ENCODE peak calls at places on chromosomes 4 and X, in four cellular contexts. One of them, this sample, is unnamed.

GRCh38 chr4:158949094-158949493 is 153.8 kb upstream of the RAPGEF2 start:
- DNase-seq in HCT116: no peak
- DNase-seq in Panc1: peak
- DNase-seq in K562: no peak
- DNase-seq in this sample: no peak

GRCh38 chr4:5018603-5019002 is 655 bp downstream of the CYTL1 start:
- DNase-seq in K562: no peak
- DNase-seq in Panc1: no peak
- DNase-seq in HCT116: no peak
- DNase-seq in this sample: no peak

GRCh38 chr4:162229670-162230069 is 65.9 kb upstream of the FSTL5 start:
- DNase-seq in K562: no peak
- DNase-seq in HCT116: peak
- DNase-seq in Panc1: no peak
- DNase-seq in this sample: no peak

GRCh38 chr4:102170910-102171309 is 174.4 kb downstream of the SLC39A8 start:
- DNase-seq in HCT116: no peak
- DNase-seq in Panc1: no peak
- DNase-seq in K562: no peak
- DNase-seq in this sample: no peak

GRCh38 chr4:76781698-76782595 is 116.0 kb downstream of the SOWAHB start:
- DNase-seq in HCT116: peak
- DNase-seq in K562: peak
- DNase-seq in Panc1: no peak
- DNase-seq in this sample: peak

GRCh38 chr4:6200011-6200921 is at the start of gene JAKMIP1:
- DNase-seq in HCT116: no peak
- DNase-seq in Panc1: no peak
- DNase-seq in K562: peak
- DNase-seq in this sample: peak

GRCh38 chr4:153402366-153402765 is 57.9 kb downstream of the MND1 start:
- DNase-seq in HCT116: no peak
- DNase-seq in Panc1: no peak
- DNase-seq in K562: no peak
- DNase-seq in this sample: no peak

GRCh38 chr4:176001171-176002006 is 64.3 kb upstream of the WDR17 start:
- DNase-seq in HCT116: peak
- DNase-seq in Panc1: no peak
- DNase-seq in K562: no peak
- DNase-seq in this sample: no peak

GRCh38 chrX:39816871-39817731 is 280.7 kb downstream of the BCOR start:
- DNase-seq in K562: peak
- DNase-seq in HCT116: no peak
- DNase-seq in Panc1: no peak
- DNase-seq in this sample: no peak

GRCh38 chr4:184732126-184732525 is 1.8 kb downstream of the CENPU start:
- DNase-seq in K562: peak
- DNase-seq in Panc1: no peak
- DNase-seq in HCT116: no peak
- DNase-seq in this sample: no peak

GRCh38 chr4:93994175-93994994 is 165.8 kb downstream of the ATOH1 start:
- DNase-seq in HCT116: no peak
- DNase-seq in K562: no peak
- DNase-seq in Panc1: no peak
- DNase-seq in this sample: no peak

GRCh38 chr4:100087743-100088142 is 102.5 kb downstream of the DDIT4L start:
- DNase-seq in K562: no peak
- DNase-seq in Panc1: no peak
- DNase-seq in HCT116: no peak
- DNase-seq in this sample: no peak

GRCh38 chr4:79958511-79959264 is 114.3 kb downstream of the ANTXR2 start:
- DNase-seq in Panc1: no peak
- DNase-seq in HCT116: no peak
- DNase-seq in K562: no peak
- DNase-seq in this sample: no peak

GRCh38 chrX:155857561-155857960 is 23.6 kb upstream of the VAMP7 start:
- DNase-seq in HCT116: no peak
- DNase-seq in Panc1: no peak
- DNase-seq in K562: peak
- DNase-seq in this sample: no peak

GRCh38 chr4:142558851-142559250 is 287.2 kb downstream of the INPP4B start:
- DNase-seq in HCT116: no peak
- DNase-seq in Panc1: no peak
- DNase-seq in K562: no peak
- DNase-seq in this sample: no peak

GRCh38 chrX:75673468-75673867 is 111.6 kb downstream of the MAGEE2 start:
- DNase-seq in K562: no peak
- DNase-seq in Panc1: no peak
- DNase-seq in HCT116: no peak
- DNase-seq in this sample: peak

GRCh38 chr4:2071912-2072867 is 13.1 kb downstream of the NAT8L start:
- DNase-seq in K562: no peak
- DNase-seq in HCT116: no peak
- DNase-seq in Panc1: no peak
- DNase-seq in this sample: peak

GRCh38 chr4:36053931-36054330 is 190.4 kb downstream of the ARAP2 start:
- DNase-seq in K562: no peak
- DNase-seq in HCT116: no peak
- DNase-seq in Panc1: no peak
- DNase-seq in this sample: no peak

GRCh38 chr4:119124314-119124713 is 11.3 kb upstream of the MYOZ2 start:
- DNase-seq in HCT116: no peak
- DNase-seq in Panc1: no peak
- DNase-seq in K562: no peak
- DNase-seq in this sample: no peak

GRCh38 chr4:120130786-120131185 is 64.1 kb upstream of the MAD2L1 start:
- DNase-seq in Panc1: no peak
- DNase-seq in K562: no peak
- DNase-seq in HCT116: no peak
- DNase-seq in this sample: no peak

GRCh38 chrX:112687189-112687691 is 7.5 kb upstream of the LHFPL1 start:
- DNase-seq in Panc1: no peak
- DNase-seq in K562: no peak
- DNase-seq in HCT116: no peak
- DNase-seq in this sample: no peak

DNA sequence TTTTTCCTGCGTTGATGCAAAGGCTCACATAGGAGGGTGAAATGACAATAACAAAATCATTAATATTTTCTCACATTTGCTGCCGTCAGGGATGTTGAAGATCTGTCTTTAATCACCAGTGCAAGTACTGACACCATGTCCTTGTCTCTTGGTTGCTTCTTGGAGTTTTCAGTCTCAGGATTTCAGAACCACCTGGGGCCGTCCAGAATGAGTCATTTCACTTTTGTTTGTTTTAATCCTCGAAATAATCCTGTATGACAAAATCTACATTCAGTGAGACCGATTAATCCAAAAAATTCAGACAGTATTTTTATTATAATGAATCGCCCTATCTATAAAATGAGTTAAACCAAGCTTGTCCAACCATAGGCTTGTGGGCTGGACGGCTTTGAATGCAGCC is 47.2 kb downstream of the NEIL3 start:
- DNase-seq in Panc1: no peak
- DNase-seq in HCT116: no peak
- DNase-seq in K562: no peak
- DNase-seq in this sample: no peak
- TF ChIP-seq CTCF in Panc1: no peak
- TF ChIP-seq CTCF in HCT116: no peak
- TF ChIP-seq CTCF in K562: no peak
- TF ChIP-seq CTCF in this sample: no peak

GRCh38 chrX:16903274-16904019 is 33.3 kb upstream of the RBBP7 start:
- DNase-seq in Panc1: no peak
- DNase-seq in K562: no peak
- DNase-seq in HCT116: no peak
- DNase-seq in this sample: no peak
- TF ChIP-seq TCF7L2 in Panc1: no peak
- TF ChIP-seq TCF7L2 in K562: no peak
- TF ChIP-seq TCF7L2 in HCT116: no peak
- TF ChIP-seq TCF7L2 in this sample: no peak

GRCh38 chr4:41133619-41134018 is 80.7 kb downstream of the APBB2 start:
- DNase-seq in HCT116: no peak
- DNase-seq in Panc1: no peak
- DNase-seq in K562: no peak
- DNase-seq in this sample: no peak
- TF ChIP-seq CTCF in HCT116: no peak
- TF ChIP-seq CTCF in Panc1: no peak
- TF ChIP-seq CTCF in K562: no peak
- TF ChIP-seq CTCF in this sample: no peak

DNA sequence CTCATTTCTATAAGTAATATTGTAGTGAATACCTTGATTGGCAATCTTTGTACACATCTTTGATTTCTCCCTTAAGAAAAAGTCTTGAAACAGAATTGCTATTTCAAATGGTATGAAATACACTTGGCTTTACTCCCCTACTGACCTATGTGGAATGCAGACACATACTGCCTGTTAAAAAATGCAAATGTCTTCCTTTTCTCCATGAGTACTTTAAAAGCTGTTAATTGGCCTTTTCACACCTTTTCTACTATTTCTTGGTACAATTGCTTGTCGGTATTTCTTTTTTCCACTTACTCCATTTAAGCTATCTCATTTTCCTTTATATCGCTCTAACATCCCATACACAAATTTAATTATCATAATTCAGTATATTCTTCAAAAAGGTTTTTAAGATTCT is 87.2 kb downstream of the FRYL start:
- DNase-seq in K562: no peak
- DNase-seq in HCT116: no peak
- DNase-seq in Panc1: no peak
- DNase-seq in this sample: no peak
- TF ChIP-seq TCF7L2 in K562: no peak
- TF ChIP-seq TCF7L2 in HCT116: no peak
- TF ChIP-seq TCF7L2 in Panc1: no peak
- TF ChIP-seq TCF7L2 in this sample: no peak

GRCh38 chrX:68947882-68948605 is 119.2 kb downstream of the EFNB1 start:
- DNase-seq in Panc1: no peak
- DNase-seq in K562: no peak
- DNase-seq in HCT116: no peak
- DNase-seq in this sample: no peak

DNA sequence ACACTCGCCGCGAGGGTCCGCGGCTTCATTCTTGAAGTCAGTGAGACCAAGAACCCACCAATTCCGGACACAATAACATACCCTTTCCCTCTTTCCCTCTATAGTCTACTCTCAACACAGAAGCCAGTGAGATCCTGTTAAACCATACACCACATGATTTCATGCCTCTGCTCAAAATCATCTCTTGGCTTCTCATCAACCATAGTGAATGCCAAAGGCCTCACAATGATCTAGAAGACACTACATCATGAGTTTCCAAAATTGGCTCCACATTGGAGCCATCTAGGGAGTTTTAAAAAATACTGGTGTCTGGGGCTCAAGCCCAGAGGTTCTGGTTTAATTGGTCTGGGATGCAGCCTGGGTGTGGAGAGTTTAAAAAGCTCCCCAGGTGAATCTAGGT is 124.5 kb downstream of the EFNB1 start:
- DNase-seq in Panc1: no peak
- DNase-seq in HCT116: no peak
- DNase-seq in K562: no peak
- DNase-seq in this sample: no peak
- TF ChIP-seq CTCF in Panc1: no peak
- TF ChIP-seq CTCF in HCT116: no peak
- TF ChIP-seq CTCF in K562: no peak
- TF ChIP-seq CTCF in this sample: no peak

DNA sequence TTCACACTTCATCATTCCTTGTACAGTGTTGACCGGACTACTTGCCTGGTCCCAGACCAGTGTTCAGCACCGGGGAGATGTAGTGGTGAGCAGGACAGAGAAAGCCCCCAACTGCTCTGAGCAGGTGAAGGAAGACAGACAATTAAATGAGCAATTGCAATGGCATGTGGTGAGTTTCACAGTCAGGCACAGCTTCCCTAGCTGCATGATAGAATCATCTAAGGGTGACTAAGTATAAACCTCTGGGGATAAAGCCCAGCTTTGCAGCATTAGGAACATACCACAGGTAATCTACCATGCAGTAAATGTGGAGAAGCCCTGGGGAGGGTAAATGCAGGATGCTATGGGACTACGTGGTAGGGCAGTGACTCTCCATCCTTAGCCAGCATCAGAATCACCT is 47.8 kb downstream of the TMA16 start:
- DNase-seq in HCT116: no peak
- DNase-seq in K562: no peak
- DNase-seq in Panc1: no peak
- DNase-seq in this sample: no peak
- TF ChIP-seq TCF7L2 in HCT116: no peak
- TF ChIP-seq TCF7L2 in K562: no peak
- TF ChIP-seq TCF7L2 in Panc1: no peak
- TF ChIP-seq TCF7L2 in this sample: no peak

GRCh38 chr4:763922-764321 is 58.3 kb downstream of the PCGF3 start:
- DNase-seq in Panc1: no peak
- DNase-seq in HCT116: no peak
- DNase-seq in K562: no peak
- DNase-seq in this sample: no peak

GRCh38 chr4:761086-761485 is 55.5 kb downstream of the PCGF3 start:
- DNase-seq in HCT116: no peak
- DNase-seq in K562: no peak
- DNase-seq in Panc1: no peak
- DNase-seq in this sample: no peak

GRCh38 chr4:761739-762138 is 56.1 kb downstream of the PCGF3 start:
- DNase-seq in Panc1: no peak
- DNase-seq in HCT116: no peak
- DNase-seq in K562: no peak
- DNase-seq in this sample: no peak

GRCh38 chr4:763191-763810 is 57.7 kb downstream of the PCGF3 start:
- DNase-seq in Panc1: no peak
- DNase-seq in K562: no peak
- DNase-seq in HCT116: no peak
- DNase-seq in this sample: no peak

GRCh38 chr4:762211-763190 is 56.9 kb downstream of the PCGF3 start:
- DNase-seq in K562: no peak
- DNase-seq in HCT116: no peak
- DNase-seq in Panc1: no peak
- DNase-seq in this sample: peak
- TF ChIP-seq CTCF in K562: peak
- TF ChIP-seq CTCF in HCT116: no peak
- TF ChIP-seq CTCF in Panc1: no peak
- TF ChIP-seq CTCF in this sample: peak

GRCh38 chr4:47274931-47275330 is 188.6 kb downstream of the COMMD8 start:
- DNase-seq in K562: no peak
- DNase-seq in HCT116: no peak
- DNase-seq in Panc1: no peak
- DNase-seq in this sample: peak
- TF ChIP-seq TCF7L2 in K562: no peak
- TF ChIP-seq TCF7L2 in HCT116: no peak
- TF ChIP-seq TCF7L2 in Panc1: no peak
- TF ChIP-seq TCF7L2 in this sample: no peak

DNA sequence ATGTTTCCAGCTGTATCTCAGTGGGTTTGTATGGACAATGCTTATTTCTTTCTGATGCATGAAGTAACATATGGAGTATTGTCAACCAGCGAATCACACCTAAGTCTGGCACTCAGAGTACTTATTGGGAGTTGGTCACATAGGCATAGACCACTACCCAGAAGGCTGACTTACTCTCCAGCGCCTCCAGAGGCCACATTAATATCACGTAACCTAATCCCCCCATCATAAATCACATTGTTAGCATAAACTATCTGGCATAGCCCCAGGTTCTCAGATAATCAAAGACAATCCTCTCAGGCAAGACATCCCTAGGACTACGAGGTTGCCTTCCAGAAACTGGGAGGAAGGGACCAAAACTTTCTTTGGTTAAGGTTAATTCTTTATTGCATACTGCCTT is 560.5 kb upstream of the PABPC4L start:
- DNase-seq in K562: peak
- DNase-seq in Panc1: no peak
- DNase-seq in HCT116: no peak
- DNase-seq in this sample: peak
- TF ChIP-seq CTCF in K562: no peak
- TF ChIP-seq CTCF in Panc1: peak
- TF ChIP-seq CTCF in HCT116: no peak
- TF ChIP-seq CTCF in this sample: no peak